ENCODE peak calls at places on chromosomes 11 and 22, in six cellular contexts. One of them, this sample, is unnamed.
A peak's percentile ranks its signal among the peaks of the same experiment; 100 is the strongest.

GRCh38 chr11:124075841-124076571 is 34.9 kb upstream of the OR10G7 start:
- DNase-seq in H1: no peak
- DNase-seq in HCT116: no peak
- DNase-seq in K562: no peak
- DNase-seq in HepG2: no peak
- DNase-seq in GM12878: no peak
- DNase-seq in this sample: no peak

GRCh38 chr11:32752001-32752400 is 42.5 kb downstream of the CCDC73 start:
- DNase-seq in H1: no peak
- DNase-seq in HCT116: no peak
- DNase-seq in K562: no peak
- DNase-seq in HepG2: no peak
- DNase-seq in GM12878: no peak
- DNase-seq in this sample: no peak

GRCh38 chr11:45158891-45159605 is 12.6 kb downstream of the PRDM11 start:
- DNase-seq in H1: no peak
- DNase-seq in HCT116: no peak
- DNase-seq in K562: no peak
- DNase-seq in HepG2: no peak
- DNase-seq in GM12878: no peak
- DNase-seq in this sample: no peak

GRCh38 chr11:58061813-58062212 is 31.1 kb downstream of the OR6Q1 start:
- DNase-seq in H1: no peak
- DNase-seq in HCT116: no peak
- DNase-seq in K562: no peak
- DNase-seq in HepG2: no peak
- DNase-seq in GM12878: no peak
- DNase-seq in this sample: no peak

GRCh38 chr11:34665077-34665835 is 44.4 kb downstream of the EHF start:
- DNase-seq in H1: no peak
- DNase-seq in HCT116: no peak
- DNase-seq in K562: no peak
- DNase-seq in HepG2: peak; percentile 93
- DNase-seq in GM12878: no peak
- DNase-seq in this sample: no peak

GRCh38 chr11:134260503-134260902 is 7.1 kb downstream of the ACAD8 start:
- DNase-seq in H1: no peak
- DNase-seq in HCT116: no peak
- DNase-seq in K562: no peak
- DNase-seq in HepG2: no peak
- DNase-seq in GM12878: no peak
- DNase-seq in this sample: no peak

GRCh38 chr11:68682531-68682931 is 1.8 kb upstream of the GAL start:
- DNase-seq in H1: no peak
- DNase-seq in HCT116: no peak
- DNase-seq in K562: no peak
- DNase-seq in HepG2: no peak
- DNase-seq in GM12878: no peak
- DNase-seq in this sample: no peak

GRCh38 chr11:57515332-57516060 is at the start of gene SLC43A1:
- DNase-seq in H1: peak; percentile 66
- DNase-seq in HCT116: no peak
- DNase-seq in K562: peak; percentile 81
- DNase-seq in HepG2: peak; percentile 46
- DNase-seq in GM12878: no peak
- DNase-seq in this sample: no peak

GRCh38 chr11:121140369-121140768 is 39.3 kb downstream of the TECTA start:
- DNase-seq in H1: no peak
- DNase-seq in HCT116: no peak
- DNase-seq in K562: no peak
- DNase-seq in HepG2: no peak
- DNase-seq in GM12878: no peak
- DNase-seq in this sample: no peak

GRCh38 chr11:86978756-86979608 is 23.8 kb upstream of the FZD4 start:
- DNase-seq in H1: no peak
- DNase-seq in HCT116: peak; percentile 21
- DNase-seq in K562: peak; percentile 29
- DNase-seq in HepG2: no peak
- DNase-seq in GM12878: no peak
- DNase-seq in this sample: no peak

GRCh38 chr22:45608763-45609180 is 62.9 kb upstream of the ATXN10 start:
- DNase-seq in H1: no peak
- DNase-seq in HCT116: peak; percentile 48
- DNase-seq in K562: no peak
- DNase-seq in HepG2: no peak
- DNase-seq in GM12878: no peak
- DNase-seq in this sample: no peak

GRCh38 chr11:97269527-97269926 is 879.7 kb downstream of the JRKL start:
- DNase-seq in H1: no peak
- DNase-seq in HCT116: no peak
- DNase-seq in K562: no peak
- DNase-seq in HepG2: peak; percentile 13
- DNase-seq in GM12878: no peak
- DNase-seq in this sample: peak; percentile 30

GRCh38 chr11:728901-729491 is 18.3 kb upstream of the TALDO1 start:
- DNase-seq in H1: no peak
- DNase-seq in HCT116: no peak
- DNase-seq in K562: peak; percentile 6
- DNase-seq in HepG2: no peak
- DNase-seq in GM12878: no peak
- DNase-seq in this sample: no peak

GRCh38 chr11:129148487-129148886 is 43.6 kb downstream of the ARHGAP32 start:
- DNase-seq in H1: no peak
- DNase-seq in HCT116: no peak
- DNase-seq in K562: no peak
- DNase-seq in HepG2: no peak
- DNase-seq in GM12878: no peak
- DNase-seq in this sample: no peak

GRCh38 chr22:22700631-22701030 is 56.2 kb downstream of the GGTLC2 start:
- DNase-seq in H1: no peak
- DNase-seq in HCT116: no peak
- DNase-seq in K562: no peak
- DNase-seq in HepG2: no peak
- DNase-seq in GM12878: no peak
- DNase-seq in this sample: no peak

GRCh38 chr22:19889951-19890350 is 35.3 kb upstream of the GNB1L start:
- DNase-seq in H1: no peak
- DNase-seq in HCT116: no peak
- DNase-seq in K562: no peak
- DNase-seq in HepG2: no peak
- DNase-seq in GM12878: no peak
- DNase-seq in this sample: no peak

GRCh38 chr11:116454020-116454645 is 318.7 kb downstream of the BUD13 start:
- DNase-seq in H1: peak; percentile 78
- DNase-seq in HCT116: no peak
- DNase-seq in K562: peak; percentile 16
- DNase-seq in HepG2: peak; percentile 43
- DNase-seq in GM12878: no peak
- DNase-seq in this sample: peak; percentile 28

GRCh38 chr11:47858169-47858543 is 10.0 kb upstream of the NUP160 start:
- DNase-seq in H1: no peak
- DNase-seq in HCT116: no peak
- DNase-seq in K562: no peak
- DNase-seq in HepG2: no peak
- DNase-seq in GM12878: no peak
- DNase-seq in this sample: no peak

GRCh38 chr22:34897126-34897525 is 168.8 kb upstream of the ISX start:
- DNase-seq in H1: no peak
- DNase-seq in HCT116: no peak
- DNase-seq in K562: no peak
- DNase-seq in HepG2: no peak
- DNase-seq in GM12878: no peak
- DNase-seq in this sample: no peak

GRCh38 chr11:72719144-72719543 is 33.1 kb downstream of the ARAP1 start:
- DNase-seq in H1: no peak
- DNase-seq in HCT116: no peak
- DNase-seq in K562: no peak
- DNase-seq in HepG2: no peak
- DNase-seq in GM12878: no peak
- DNase-seq in this sample: no peak

GRCh38 chr11:122637538-122637937 is 18.0 kb upstream of the UBASH3B start:
- DNase-seq in H1: no peak
- DNase-seq in HCT116: no peak
- DNase-seq in K562: no peak
- DNase-seq in HepG2: no peak
- DNase-seq in GM12878: no peak
- DNase-seq in this sample: no peak
- TF ChIP-seq ZNF274 in H1: no peak
- TF ChIP-seq ZNF274 in HCT116: no peak
- TF ChIP-seq ZNF274 in K562: no peak
- TF ChIP-seq ZNF274 in HepG2: no peak
- TF ChIP-seq ZNF274 in GM12878: no peak
- TF ChIP-seq ZNF274 in this sample: no peak

GRCh38 chr11:31237819-31238771 is 131.4 kb downstream of the DCDC1 start:
- DNase-seq in H1: no peak
- DNase-seq in HCT116: no peak
- DNase-seq in K562: no peak
- DNase-seq in HepG2: no peak
- DNase-seq in GM12878: no peak
- DNase-seq in this sample: peak; percentile 30
- H3K4me3 ChIP-seq in H1: peak overlapping the region; percentile 33
- H3K4me3 ChIP-seq in HCT116: no peak overlapping the region
- H3K4me3 ChIP-seq in K562: no peak overlapping the region
- H3K4me3 ChIP-seq in HepG2: no peak overlapping the region
- H3K4me3 ChIP-seq in GM12878: no peak overlapping the region
- H3K4me3 ChIP-seq in this sample: no peak overlapping the region

GRCh38 chr22:32323513-32324164 is 34.0 kb upstream of the RFPL3 start:
- DNase-seq in H1: peak; percentile 41
- DNase-seq in HCT116: no peak
- DNase-seq in K562: no peak
- DNase-seq in HepG2: no peak
- DNase-seq in GM12878: no peak
- DNase-seq in this sample: no peak
- TF ChIP-seq ZNF274 in H1: no peak
- TF ChIP-seq ZNF274 in HCT116: no peak
- TF ChIP-seq ZNF274 in K562: no peak
- TF ChIP-seq ZNF274 in HepG2: no peak
- TF ChIP-seq ZNF274 in GM12878: no peak
- TF ChIP-seq ZNF274 in this sample: no peak

GRCh38 chr11:14356342-14356741 is 2.6 kb downstream of the RRAS2 start:
- DNase-seq in H1: no peak
- DNase-seq in HCT116: no peak
- DNase-seq in K562: no peak
- DNase-seq in HepG2: no peak
- DNase-seq in GM12878: no peak
- DNase-seq in this sample: no peak
- H3K4me3 ChIP-seq in H1: peak overlapping the region; percentile 4
- H3K4me3 ChIP-seq in HCT116: no peak overlapping the region
- H3K4me3 ChIP-seq in K562: no peak overlapping the region
- H3K4me3 ChIP-seq in HepG2: no peak overlapping the region
- H3K4me3 ChIP-seq in GM12878: peak overlapping the region; percentile 90
- H3K4me3 ChIP-seq in this sample: no peak overlapping the region

GRCh38 chr11:67647471-67647870 is 3.1 kb downstream of the ACY3 start:
- DNase-seq in H1: no peak
- DNase-seq in HCT116: no peak
- DNase-seq in K562: no peak
- DNase-seq in HepG2: no peak
- DNase-seq in GM12878: no peak
- DNase-seq in this sample: no peak

GRCh38 chr11:67646535-67647336 is 3.8 kb downstream of the ACY3 start:
- DNase-seq in H1: no peak
- DNase-seq in HCT116: no peak
- DNase-seq in K562: no peak
- DNase-seq in HepG2: no peak
- DNase-seq in GM12878: peak; percentile 70
- DNase-seq in this sample: no peak

GRCh38 chr11:67648140-67648795 is 2.3 kb downstream of the ACY3 start:
- DNase-seq in H1: peak; percentile 64
- DNase-seq in HCT116: peak; percentile 59
- DNase-seq in K562: peak; percentile 44
- DNase-seq in HepG2: peak; percentile 56
- DNase-seq in GM12878: no peak
- DNase-seq in this sample: no peak

GRCh38 chr11:67649634-67650540 is 643 bp downstream of the ACY3 start:
- DNase-seq in H1: peak; percentile 47
- DNase-seq in HCT116: no peak
- DNase-seq in K562: no peak
- DNase-seq in HepG2: no peak
- DNase-seq in GM12878: no peak
- DNase-seq in this sample: no peak

GRCh38 chr11:67648796-67649613 is 1.5 kb downstream of the ACY3 start:
- DNase-seq in H1: no peak
- DNase-seq in HCT116: no peak
- DNase-seq in K562: no peak
- DNase-seq in HepG2: no peak
- DNase-seq in GM12878: peak; percentile 57
- DNase-seq in this sample: no peak
- TF ChIP-seq ZNF274 in H1: no peak
- TF ChIP-seq ZNF274 in HCT116: no peak
- TF ChIP-seq ZNF274 in K562: no peak
- TF ChIP-seq ZNF274 in HepG2: no peak
- TF ChIP-seq ZNF274 in GM12878: no peak
- TF ChIP-seq ZNF274 in this sample: no peak